ENCODE peak calls at places on chromosomes 2 and 18, in ten cellular contexts. D is Right ventricle myocardium inferior, C is heart right ventricle, T is H54, A is NCI-H1417, E is WTC11, N is RWPE1, Y is Kasumi-1, V is GM20000, O is T1000. K is an unnamed sample.
A peak's percentile ranks its signal among the peaks of the same experiment; 100 is the strongest.

GRCh38 chr2:86020984-86021383 is 84.7 kb downstream of the POLR1A start:
- DNase-seq in D (no peak), C (no peak), T (no peak), A (no peak), E (no peak), N (no peak), Y (no peak), V (no peak), O (no peak), K (no peak)

GRCh38 chr18:63099848-63100625 is 219.5 kb downstream of the BCL2 start:
- DNase-seq in D (peak; percentile 75), C (peak; percentile 70), T (no peak), A (no peak), E (no peak), N (no peak), Y (peak; percentile 91), V (no peak), O (no peak), K (no peak)

GRCh38 chr2:209872675-209873074 is 101.0 kb downstream of the UNC80 start:
- DNase-seq in D (peak; percentile 74), C (peak; percentile 70), T (peak; percentile 8), A (no peak), E (peak; percentile 73), N (peak; percentile 20), Y (no peak), V (no peak), O (no peak), K (no peak)

GRCh38 chr2:27593240-27593639 is 10.4 kb downstream of the ZNF512 start:
- DNase-seq in D (no peak), C (no peak), T (no peak), A (no peak), E (no peak), N (no peak), Y (no peak), V (no peak), O (no peak), K (no peak)

GRCh38 chr2:178106053-178106452 is 6.2 kb upstream of the RBM45 start:
- DNase-seq in D (no peak), C (no peak), T (no peak), A (no peak), E (no peak), N (no peak), Y (no peak), V (no peak), O (no peak), K (no peak)

GRCh38 chr2:197577446-197577845 is 61.6 kb downstream of the MOB4 start:
- DNase-seq in D (no peak), C (no peak), T (no peak), A (no peak), E (no peak), N (no peak), Y (no peak), V (no peak), O (no peak), K (no peak)

GRCh38 chr2:168773128-168773527 is 29.3 kb upstream of the NOSTRIN start:
- DNase-seq in D (no peak), C (no peak), T (no peak), A (no peak), E (no peak), N (no peak), Y (no peak), V (no peak), O (no peak), K (no peak)

GRCh38 chr2:4673025-4673489 is 969.7 kb downstream of the DCDC2C start:
- DNase-seq in D (no peak), C (no peak), T (peak; percentile 20), A (peak; percentile 75), E (no peak), N (no peak), Y (peak; percentile 5), V (no peak), O (peak; percentile 77), K (no peak)

GRCh38 chr2:190466819-190467444 is 58.8 kb downstream of the MFSD6 start:
- DNase-seq in D (no peak), C (no peak), T (no peak), A (no peak), E (no peak), N (no peak), Y (no peak), V (no peak), O (no peak), K (no peak)

GRCh38 chr18:35525795-35526475 is 28.2 kb upstream of the INO80C start:
- DNase-seq in D (no peak), C (no peak), T (no peak), A (no peak), E (no peak), N (no peak), Y (peak; percentile 99), V (no peak), O (no peak), K (no peak)

GRCh38 chr2:144378551-144378950 is 141.4 kb downstream of the ZEB2 start:
- DNase-seq in D (no peak), C (no peak), T (no peak), A (no peak), E (no peak), N (no peak), Y (no peak), V (no peak), O (no peak), K (no peak)

GRCh38 chr2:185782223-185782769 is 43.7 kb downstream of the FSIP2 start:
- DNase-seq in D (no peak), C (no peak), T (no peak), A (no peak), E (no peak), N (no peak), Y (peak; percentile 90), V (no peak), O (no peak), K (no peak)

GRCh38 chr2:238145851-238146250 is 7.4 kb downstream of the KLHL30 start:
- DNase-seq in D (no peak), C (no peak), T (no peak), A (no peak), E (no peak), N (no peak), Y (no peak), V (no peak), O (no peak), K (peak; percentile 41)

GRCh38 chr2:203732953-203733510 is 26.6 kb downstream of the CD28 start:
- DNase-seq in D (no peak), C (no peak), T (no peak), A (no peak), E (no peak), N (no peak), Y (no peak), V (no peak), O (no peak), K (no peak)

GRCh38 chr2:240966906-240967680 is 31.3 kb upstream of the SNED1 start:
- DNase-seq in D (no peak), C (no peak), T (no peak), A (no peak), E (peak; percentile 23), N (no peak), Y (no peak), V (no peak), O (no peak), K (no peak)

GRCh38 chr2:176681584-176682115 is 412.4 kb downstream of the MTX2 start:
- DNase-seq in D (no peak), C (no peak), T (no peak), A (no peak), E (no peak), N (no peak), Y (no peak), V (no peak), O (no peak), K (no peak)

GRCh38 chr2:28544405-28544914 is 48.6 kb downstream of the PLB1 start:
- DNase-seq in D (no peak), C (no peak), T (no peak), A (no peak), E (no peak), N (no peak), Y (no peak), V (no peak), O (no peak), K (no peak)

GRCh38 chr2:23803965-23804542 is 122.9 kb downstream of the ATAD2B start:
- DNase-seq in D (peak; percentile 65), C (peak; percentile 17), T (no peak), A (no peak), E (peak; percentile 39), N (no peak), Y (peak; percentile 17), V (no peak), O (no peak), K (no peak)

GRCh38 chr2:127177617-127178278 is 42.4 kb downstream of the CYP27C1 start:
- DNase-seq in D (no peak), C (no peak), T (no peak), A (no peak), E (no peak), N (no peak), Y (no peak), V (no peak), O (no peak), K (no peak)

GRCh38 chr2:39685135-39685534 is 19.4 kb downstream of the TMEM178A start:
- DNase-seq in D (no peak), C (no peak), T (no peak), A (no peak), E (no peak), N (no peak), Y (peak; percentile 98), V (no peak), O (no peak), K (no peak)

GRCh38 chr2:207528980-207529329 is 807 bp upstream of the CREB1 start:
- DNase-seq in D (no peak), C (peak; percentile 50), T (peak; percentile 51), A (no peak), E (no peak), N (peak; percentile 55), Y (peak; percentile 7), V (peak; percentile 50), O (no peak), K (no peak)

GRCh38 chr2:25043241-25043867 is 1.5 kb downstream of the EFR3B start:
- DNase-seq in D (no peak), C (no peak), T (peak; percentile 88), A (peak; percentile 61), E (peak; percentile 20), N (no peak), Y (peak; percentile 71), V (peak; percentile 32), O (peak; percentile 48), K (no peak)